ENCODE peak calls at places on chromosomes 6 and 20, in six cellular contexts. One of them, this sample, is unnamed.

GRCh38 chr20:46276531-46276930 is 31.8 kb downstream of the CDH22 start:
- DNase-seq in endothelial cell: no peak
- DNase-seq in Caki2: no peak
- DNase-seq in Right ventricle myocardium superior: no peak
- DNase-seq in posterior cingulate gyrus: no peak
- DNase-seq in pancreas: no peak
- DNase-seq in this sample: no peak

GRCh38 chr6:37311666-37312473 is 41.9 kb upstream of the RNF8 start:
- DNase-seq in endothelial cell: no peak
- DNase-seq in pancreas: no peak
- DNase-seq in Right ventricle myocardium superior: no peak
- DNase-seq in Caki2: no peak
- DNase-seq in posterior cingulate gyrus: no peak
- DNase-seq in this sample: no peak

GRCh38 chr20:19780261-19780660 is 22.2 kb downstream of the RIN2 start:
- DNase-seq in endothelial cell: no peak
- DNase-seq in Right ventricle myocardium superior: no peak
- DNase-seq in posterior cingulate gyrus: no peak
- DNase-seq in pancreas: no peak
- DNase-seq in Caki2: no peak
- DNase-seq in this sample: no peak

GRCh38 chr20:33674294-33675126 is at the start of gene NECAB3:
- DNase-seq in posterior cingulate gyrus: peak; percentile 94
- DNase-seq in Caki2: peak; percentile 69
- DNase-seq in endothelial cell: peak; percentile 75
- DNase-seq in pancreas: peak; percentile 82
- DNase-seq in Right ventricle myocardium superior: peak; percentile 92
- DNase-seq in this sample: peak; percentile 75

GRCh38 chr6:56263586-56264295 is 16.4 kb upstream of the COL21A1 start:
- DNase-seq in posterior cingulate gyrus: no peak
- DNase-seq in Caki2: no peak
- DNase-seq in pancreas: no peak
- DNase-seq in endothelial cell: no peak
- DNase-seq in Right ventricle myocardium superior: no peak
- DNase-seq in this sample: no peak

GRCh38 chr6:159761135-159761872 is 541 bp upstream of the ACAT2 start:
- DNase-seq in pancreas: no peak
- DNase-seq in posterior cingulate gyrus: peak; percentile 78
- DNase-seq in Right ventricle myocardium superior: peak; percentile 50
- DNase-seq in endothelial cell: peak; percentile 50
- DNase-seq in Caki2: no peak
- DNase-seq in this sample: no peak

GRCh38 chr6:108322728-108323127 is 27.9 kb downstream of the AFG1L start:
- DNase-seq in Right ventricle myocardium superior: no peak
- DNase-seq in pancreas: no peak
- DNase-seq in posterior cingulate gyrus: no peak
- DNase-seq in Caki2: no peak
- DNase-seq in endothelial cell: no peak
- DNase-seq in this sample: no peak

GRCh38 chr20:53827996-53828672 is 234.5 kb upstream of the ZNF217 start:
- DNase-seq in posterior cingulate gyrus: no peak
- DNase-seq in Caki2: peak; percentile 86
- DNase-seq in Right ventricle myocardium superior: no peak
- DNase-seq in endothelial cell: no peak
- DNase-seq in pancreas: peak; percentile 27
- DNase-seq in this sample: no peak

GRCh38 chr20:41617059-41617921 is 887 bp downstream of the CHD6 start:
- DNase-seq in Caki2: peak; percentile 22
- DNase-seq in posterior cingulate gyrus: peak; percentile 82
- DNase-seq in endothelial cell: peak; percentile 43
- DNase-seq in pancreas: peak; percentile 17
- DNase-seq in Right ventricle myocardium superior: peak; percentile 58
- DNase-seq in this sample: peak; percentile 32

GRCh38 chr6:121531658-121532167 is 96.3 kb downstream of the GJA1 start:
- DNase-seq in endothelial cell: no peak
- DNase-seq in posterior cingulate gyrus: no peak
- DNase-seq in Caki2: no peak
- DNase-seq in pancreas: no peak
- DNase-seq in Right ventricle myocardium superior: no peak
- DNase-seq in this sample: no peak

GRCh38 chr6:158684745-158685355 is 35.0 kb downstream of the SYTL3 start:
- DNase-seq in Caki2: no peak
- DNase-seq in posterior cingulate gyrus: no peak
- DNase-seq in pancreas: no peak
- DNase-seq in Right ventricle myocardium superior: no peak
- DNase-seq in endothelial cell: no peak
- DNase-seq in this sample: peak; percentile 19

GRCh38 chr20:17533396-17533795 is 2.2 kb upstream of the BFSP1 start:
- DNase-seq in posterior cingulate gyrus: no peak
- DNase-seq in Right ventricle myocardium superior: no peak
- DNase-seq in pancreas: no peak
- DNase-seq in endothelial cell: no peak
- DNase-seq in Caki2: peak; percentile 68
- DNase-seq in this sample: no peak

GRCh38 chr20:34954905-34955231 is 738 bp downstream of the GSS start:
- DNase-seq in pancreas: no peak
- DNase-seq in endothelial cell: peak; percentile 17
- DNase-seq in posterior cingulate gyrus: peak; percentile 69
- DNase-seq in Caki2: no peak
- DNase-seq in Right ventricle myocardium superior: no peak
- DNase-seq in this sample: no peak

GRCh38 chr6:106159531-106159940 is 73.4 kb downstream of the PRDM1 start:
- DNase-seq in endothelial cell: no peak
- DNase-seq in pancreas: no peak
- DNase-seq in Caki2: no peak
- DNase-seq in posterior cingulate gyrus: no peak
- DNase-seq in Right ventricle myocardium superior: no peak
- DNase-seq in this sample: no peak

This sample was measured in lung.